ENCODE peak calls at places on chromosomes 2 and 18, in ten cellular contexts. X is IMR-90, K is adrenal gland, B is H1, E is HepG2, U is right lobe of liver, T is K562, D is lower leg skin, W is HCT116, Q is tibial nerve. I is an unnamed sample.
A peak's percentile ranks its signal among the peaks of the same experiment; 100 is the strongest.

GRCh38 chr18:46222093-46222492 is 117.9 kb downstream of the HAUS1 start:
- DNase-seq in B (no peak), E (no peak), K (no peak), X (no peak), Q (no peak), T (no peak), D (no peak), W (no peak), U (no peak), I (no peak)

GRCh38 chr2:204145197-204146190 is 208.9 kb downstream of the ICOS start:
- DNase-seq in Q (peak; percentile 60), U (peak; percentile 71), K (peak; percentile 72), T (peak; percentile 47), E (peak; percentile 65), D (peak; percentile 94), B (peak; percentile 92), W (peak; percentile 60), X (peak; percentile 63), I (peak; percentile 76)

GRCh38 chr2:83686863-83687262 is 772.2 kb downstream of the SUCLG1 start:
- DNase-seq in D (no peak), Q (no peak), X (no peak), E (no peak), U (no peak), W (no peak), B (no peak), K (no peak), T (no peak), I (no peak)

GRCh38 chr2:227703280-227703732 is 14.5 kb downstream of the SLC19A3 start:
- DNase-seq in X (peak; percentile 7), U (no peak), Q (no peak), T (no peak), W (no peak), E (peak; percentile 55), D (no peak), K (no peak), B (no peak), I (no peak)

GRCh38 chr18:36387296-36387695 is 89.8 kb downstream of the FHOD3 start:
- DNase-seq in T (no peak), W (no peak), U (no peak), D (no peak), K (no peak), E (no peak), X (peak; percentile 27), B (no peak), Q (no peak), I (no peak)

GRCh38 chr18:58213445-58213844 is 169.4 kb downstream of the NEDD4L start:
- DNase-seq in E (no peak), K (no peak), X (peak; percentile 93), W (no peak), D (no peak), B (no peak), U (no peak), Q (no peak), T (no peak), I (no peak)

GRCh38 chr2:1979569-1979968 is 235.3 kb upstream of the PXDN start:
- DNase-seq in B (peak; percentile 36), W (no peak), D (peak; percentile 78), Q (no peak), K (no peak), E (no peak), T (no peak), U (no peak), X (no peak), I (no peak)

GRCh38 chr2:12642855-12643254 is 73.9 kb upstream of the TRIB2 start:
- DNase-seq in K (no peak), W (no peak), X (no peak), D (no peak), B (no peak), E (no peak), Q (no peak), U (no peak), T (no peak), I (no peak)

GRCh38 chr2:39607538-39608211 is 58.0 kb upstream of the TMEM178A start:
- DNase-seq in Q (no peak), T (no peak), X (no peak), K (no peak), U (no peak), W (no peak), E (no peak), D (no peak), B (no peak), I (no peak)

GRCh38 chr2:109162999-109163398 is 34.0 kb downstream of the SH3RF3 start:
- DNase-seq in T (no peak), X (no peak), E (no peak), Q (no peak), D (no peak), U (no peak), B (no peak), W (no peak), K (peak; percentile 36), I (peak; percentile 33)

GRCh38 chr2:20049631-20050030 is 1.8 kb downstream of the LAPTM4A start:
- DNase-seq in U (no peak), X (peak; percentile 37), D (no peak), W (no peak), K (no peak), E (no peak), Q (no peak), B (no peak), T (no peak), I (no peak)

GRCh38 chr18:2657788-2658458 is 2.4 kb downstream of the SMCHD1 start:
- DNase-seq in D (no peak), W (peak; percentile 45), K (no peak), T (no peak), B (no peak), X (peak; percentile 94), U (no peak), Q (no peak), E (peak; percentile 56), I (no peak)

DNA sequence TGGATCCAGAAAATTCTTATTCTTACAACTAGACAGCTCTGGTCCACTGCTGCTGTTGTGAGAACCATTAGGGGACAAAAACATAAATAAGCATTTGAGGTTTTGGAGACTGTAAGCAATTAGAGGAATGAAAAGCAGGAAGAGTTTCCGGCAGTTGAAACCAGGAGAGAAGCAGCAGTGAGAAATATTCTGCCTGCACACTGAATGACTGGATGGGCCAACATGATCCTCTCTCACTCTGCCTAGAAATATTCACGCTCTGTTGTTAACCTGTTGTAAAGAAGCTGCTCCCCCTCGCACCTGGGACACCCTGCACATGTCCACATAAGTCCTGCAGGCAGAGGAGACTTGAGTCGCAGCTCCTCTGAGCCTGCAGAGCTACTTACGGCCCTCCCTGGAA is 60.4 kb upstream of the RNF152 start:
- DNase-seq in K (no peak), Q (no peak), X (no peak), B (no peak), D (no peak), E (no peak), W (no peak), T (no peak), U (no peak), I (no peak)
- H3K4me3 ChIP-seq in K (no peak overlapping the region), Q (no peak overlapping the region), X (no peak overlapping the region), B (no peak overlapping the region), D (no peak overlapping the region), E (no peak overlapping the region), W (no peak overlapping the region), T (no peak overlapping the region), U (no peak overlapping the region), I (no peak overlapping the region)

DNA sequence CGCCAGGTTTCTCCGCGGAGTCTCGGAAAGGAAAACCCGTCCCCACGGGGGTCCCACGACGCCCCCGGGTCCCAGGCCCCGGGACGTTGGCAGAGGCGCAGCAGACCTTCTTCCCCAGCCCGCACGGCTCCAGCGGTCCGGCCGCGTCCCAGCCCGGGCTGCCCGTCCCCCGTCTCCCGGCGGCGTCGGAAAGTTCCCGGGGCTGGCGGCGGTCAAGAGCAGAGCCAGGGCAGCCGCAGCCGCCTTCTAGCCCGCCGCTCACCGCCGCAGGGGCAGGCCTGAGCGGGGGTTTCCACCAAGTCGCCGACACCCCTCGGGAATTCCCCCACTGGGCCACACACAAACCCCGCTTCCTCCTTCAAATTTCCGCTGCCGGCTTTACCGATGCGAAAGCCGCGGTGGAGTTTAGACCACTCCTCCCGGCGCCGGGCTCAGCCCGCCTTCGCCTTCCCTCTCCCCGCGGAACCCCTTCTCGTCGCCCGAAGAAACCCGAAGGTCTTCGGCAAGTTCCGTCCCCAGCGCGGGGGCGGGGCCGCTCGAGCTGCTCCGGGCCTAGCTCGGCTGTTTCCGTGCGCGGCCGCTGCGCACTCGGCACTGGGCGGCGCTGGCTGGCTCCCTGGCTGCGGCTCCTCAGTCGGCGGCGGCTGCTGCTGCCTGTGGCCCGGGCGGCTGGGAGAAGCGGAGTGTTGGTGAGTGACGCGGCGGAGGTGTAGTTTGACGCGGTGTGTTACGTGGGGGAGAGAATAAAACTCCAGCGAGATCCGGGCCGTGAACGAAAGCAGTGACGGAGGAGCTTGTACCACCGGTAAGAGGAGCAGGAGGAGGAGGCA is at the start of gene CREB1:
- DNase-seq in E (peak; percentile 94), T (peak; percentile 92), U (peak; percentile 98), B (peak; percentile 100), X (peak; percentile 98), K (peak; percentile 98), D (peak; percentile 100), W (peak; percentile 92), Q (peak; percentile 98), I (peak; percentile 100)
- TF ChIP-seq POLR2A in E (peak; percentile 90), T (peak; percentile 92), U (peak; percentile 98), B (peak; percentile 77), X (peak; percentile 98), K (peak; percentile 98), D (peak; percentile 55), W (peak; percentile 75), Q (peak; percentile 88), I (peak; percentile 69)

GRCh38 chr2:97870396-97870843 is 125.3 kb downstream of the TMEM131 start:
- DNase-seq in E (peak; percentile 65), W (peak; percentile 79), U (no peak), D (no peak), T (peak; percentile 18), K (peak; percentile 36), X (peak; percentile 89), Q (no peak), B (no peak), I (peak; percentile 40)
- H3K4me3 ChIP-seq in E (no peak overlapping the region), W (no peak overlapping the region), U (no peak overlapping the region), D (no peak overlapping the region), T (no peak overlapping the region), K (no peak overlapping the region), X (no peak overlapping the region), Q (no peak overlapping the region), B (no peak overlapping the region), I (no peak overlapping the region)

GRCh38 chr2:26559044-26559405 is 81.1 kb upstream of the OTOF start:
- DNase-seq in B (no peak), T (no peak), X (no peak), K (no peak), Q (no peak), D (no peak), W (no peak), E (no peak), U (peak; percentile 2), I (no peak)

GRCh38 chr2:26557244-26557925 is 79.5 kb upstream of the OTOF start:
- DNase-seq in U (peak; percentile 8), X (no peak), W (no peak), E (no peak), Q (no peak), K (no peak), T (no peak), D (no peak), B (no peak), I (no peak)

GRCh38 chr2:26556309-26557243 is 78.7 kb upstream of the OTOF start:
- DNase-seq in B (no peak), T (no peak), Q (no peak), E (no peak), X (no peak), K (no peak), U (peak; percentile 7), D (no peak), W (no peak), I (no peak)

GRCh38 chr2:26559556-26559955 is 81.6 kb downstream of the CIB4 start:
- DNase-seq in W (no peak), T (no peak), U (peak; percentile 5), Q (no peak), B (no peak), K (no peak), E (no peak), X (no peak), D (no peak), I (no peak)

GRCh38 chr2:26558271-26559043 is 80.5 kb upstream of the OTOF start:
- DNase-seq in E (no peak), Q (no peak), W (no peak), B (no peak), D (no peak), X (no peak), T (no peak), U (peak; percentile 15), K (no peak), I (peak; percentile 17)
- TF ChIP-seq POLR2A in E (no peak), Q (no peak), W (no peak), B (no peak), D (no peak), X (no peak), T (no peak), U (no peak), K (no peak), I (no peak)